ENCODE peak calls at places on chromosomes 2 and 18, in nine cellular contexts. U, Q, H, V, G, N, W, E and L are unnamed samples.

GRCh38 chr2:2506536-2506935 is 175.5 kb upstream of the MYT1L start:
- DNase-seq in U (no peak), Q (no peak), H (no peak), V (no peak), G (no peak), N (no peak), W (no peak), E (no peak), L (no peak)

GRCh38 chr18:26706796-26707406 is 158.5 kb upstream of the KCTD1 start:
- DNase-seq in U (no peak), Q (no peak), H (no peak), V (no peak), G (no peak), N (no peak), W (no peak), E (peak), L (no peak)

GRCh38 chr2:42102606-42103450 is 55.0 kb downstream of the PKDCC start:
- DNase-seq in U (no peak), Q (no peak), H (no peak), V (no peak), G (no peak), N (peak), W (no peak), E (no peak), L (peak)

GRCh38 chr2:108905906-108906305 is 83.1 kb downstream of the EDAR start:
- DNase-seq in U (no peak), Q (no peak), H (no peak), V (no peak), G (no peak), N (no peak), W (no peak), E (no peak), L (no peak)

GRCh38 chr2:37832590-37833197 is 92.4 kb upstream of the RMDN2 start:
- DNase-seq in U (peak), Q (peak), H (peak), V (peak), G (peak), N (peak), W (peak), E (peak), L (peak)

GRCh38 chr18:62690416-62690815 is 24.9 kb upstream of the PHLPP1 start:
- DNase-seq in U (no peak), Q (no peak), H (peak), V (no peak), G (no peak), N (no peak), W (no peak), E (no peak), L (no peak)

GRCh38 chr2:120803764-120804335 is 68.2 kb downstream of the GLI2 start:
- DNase-seq in U (no peak), Q (no peak), H (no peak), V (no peak), G (no peak), N (no peak), W (no peak), E (no peak), L (no peak)

GRCh38 chr2:224151161-224151560 is 112.1 kb upstream of the SERPINE2 start:
- DNase-seq in U (peak), Q (no peak), H (no peak), V (no peak), G (no peak), N (no peak), W (peak), E (no peak), L (no peak)

GRCh38 chr18:74139888-74140287 is 7.7 kb downstream of the FBXO15 start:
- DNase-seq in U (peak), Q (no peak), H (peak), V (no peak), G (no peak), N (no peak), W (peak), E (peak), L (peak)

GRCh38 chr18:13222371-13223281 is 4.1 kb downstream of the LDLRAD4 start:
- DNase-seq in U (no peak), Q (peak), H (peak), V (no peak), G (no peak), N (no peak), W (peak), E (peak), L (peak)

GRCh38 chr2:215799194-215799593 is 214.2 kb downstream of the MREG start:
- DNase-seq in U (no peak), Q (no peak), H (no peak), V (no peak), G (no peak), N (no peak), W (peak), E (peak), L (no peak)

GRCh38 chr2:20467789-20468548 is 21.1 kb downstream of the RHOB start:
- DNase-seq in U (no peak), Q (no peak), H (no peak), V (peak), G (no peak), N (no peak), W (no peak), E (no peak), L (no peak)

GRCh38 chr2:108612153-108612513 is 77.9 kb downstream of the LIMS1 start:
- DNase-seq in U (no peak), Q (no peak), H (no peak), V (no peak), G (no peak), N (no peak), W (peak), E (peak), L (peak)

GRCh38 chr2:176164803-176165597 is 7.9 kb downstream of the HOXD3 start:
- DNase-seq in U (no peak), Q (no peak), H (no peak), V (no peak), G (no peak), N (no peak), W (no peak), E (no peak), L (no peak)

GRCh38 chr2:150271952-150272351 is 215.5 kb downstream of the RND3 start:
- DNase-seq in U (peak), Q (no peak), H (peak), V (no peak), G (peak), N (no peak), W (peak), E (peak), L (peak)

GRCh38 chr2:156046900-156047299 is 285.6 kb downstream of the NR4A2 start:
- DNase-seq in U (no peak), Q (no peak), H (no peak), V (no peak), G (no peak), N (no peak), W (no peak), E (no peak), L (no peak)

GRCh38 chr2:23384551-23385349 is at the start of gene KLHL29:
- DNase-seq in U (peak), Q (peak), H (peak), V (no peak), G (peak), N (peak), W (peak), E (peak), L (peak)

GRCh38 chr2:168064011-168064998 is 183.1 kb downstream of the STK39 start:
- DNase-seq in U (peak), Q (no peak), H (no peak), V (no peak), G (no peak), N (no peak), W (peak), E (no peak), L (no peak)

GRCh38 chr2:168816369-168816768 is 13.9 kb downstream of the NOSTRIN start:
- DNase-seq in U (peak), Q (no peak), H (no peak), V (no peak), G (peak), N (no peak), W (peak), E (peak), L (peak)

GRCh38 chr2:163469561-163469962 is 266.2 kb downstream of the FIGN start:
- DNase-seq in U (no peak), Q (no peak), H (peak), V (no peak), G (no peak), N (no peak), W (no peak), E (peak), L (peak)

GRCh38 chr2:10559825-10560224 is 111.7 kb upstream of the ODC1 start:
- DNase-seq in U (no peak), Q (no peak), H (no peak), V (no peak), G (no peak), N (no peak), W (no peak), E (no peak), L (no peak)

GRCh38 chr2:64606495-64607363 is 47.0 kb downstream of the SERTAD2 start:
- DNase-seq in U (no peak), Q (no peak), H (peak), V (peak), G (no peak), N (peak), W (peak), E (peak), L (no peak)

GRCh38 chr2:240565267-240566202 is 2.7 kb upstream of the RNPEPL1 start:
- DNase-seq in U (no peak), Q (no peak), H (no peak), V (peak), G (peak), N (peak), W (peak), E (peak), L (no peak)

GRCh38 chr18:48017625-48018024 is 87.2 kb upstream of the SMAD2 start:
- DNase-seq in U (peak), Q (no peak), H (no peak), V (no peak), G (no peak), N (no peak), W (peak), E (peak), L (no peak)

GRCh38 chr18:40413160-40413559 is 1541.9 kb upstream of the PIK3C3 start:
- DNase-seq in U (no peak), Q (peak), H (peak), V (no peak), G (no peak), N (no peak), W (peak), E (peak), L (peak)

GRCh38 chr18:38174594-38174993 is 609.0 kb upstream of the CELF4 start:
- DNase-seq in U (no peak), Q (no peak), H (no peak), V (no peak), G (no peak), N (no peak), W (no peak), E (no peak), L (no peak)

GRCh38 chr2:72180351-72180750 is 32.7 kb upstream of the CYP26B1 start:
- DNase-seq in U (no peak), Q (no peak), H (no peak), V (no peak), G (no peak), N (no peak), W (no peak), E (no peak), L (no peak)

GRCh38 chr2:240967681-240968621 is 30.5 kb upstream of the SNED1 start:
- DNase-seq in U (no peak), Q (no peak), H (no peak), V (no peak), G (no peak), N (no peak), W (no peak), E (no peak), L (no peak)

GRCh38 chr2:88735133-88735532 is 43.7 kb downstream of the RPIA start:
- DNase-seq in U (no peak), Q (no peak), H (peak), V (no peak), G (no peak), N (no peak), W (peak), E (no peak), L (no peak)